ENCODE peak calls at places on chromosomes 7 and 10, in six cellular contexts. One of them, this sample, is unnamed.

GRCh38 chr7:50497068-50497642 is 47.0 kb upstream of the FIGNL1 start:
- DNase-seq in A549: no peak
- DNase-seq in MM.1S: no peak
- DNase-seq in IMR-90: peak; percentile 12
- DNase-seq in Panc1: no peak
- DNase-seq in NT2/D1: no peak
- DNase-seq in this sample: no peak

GRCh38 chr7:101402081-101402779 is 39.6 kb downstream of the COL26A1 start:
- DNase-seq in A549: peak; percentile 72
- DNase-seq in MM.1S: no peak
- DNase-seq in IMR-90: peak; percentile 17
- DNase-seq in Panc1: no peak
- DNase-seq in NT2/D1: peak; percentile 88
- DNase-seq in this sample: peak; percentile 88

GRCh38 chr7:30091431-30092386 is 43.1 kb upstream of the MTURN start:
- DNase-seq in A549: peak; percentile 8
- DNase-seq in MM.1S: no peak
- DNase-seq in IMR-90: peak; percentile 84
- DNase-seq in Panc1: no peak
- DNase-seq in NT2/D1: no peak
- DNase-seq in this sample: no peak

GRCh38 chr7:39733881-39734571 is 110.7 kb downstream of the RALA start:
- DNase-seq in A549: no peak
- DNase-seq in MM.1S: no peak
- DNase-seq in IMR-90: peak; percentile 93
- DNase-seq in Panc1: no peak
- DNase-seq in NT2/D1: peak; percentile 77
- DNase-seq in this sample: peak; percentile 42

GRCh38 chr7:139482662-139483466 is 609 bp downstream of the KLRG2 start:
- DNase-seq in A549: no peak
- DNase-seq in MM.1S: no peak
- DNase-seq in IMR-90: no peak
- DNase-seq in Panc1: no peak
- DNase-seq in NT2/D1: no peak
- DNase-seq in this sample: peak; percentile 43

GRCh38 chr7:12584940-12585339 is 14.4 kb downstream of the SCIN start:
- DNase-seq in A549: no peak
- DNase-seq in MM.1S: no peak
- DNase-seq in IMR-90: no peak
- DNase-seq in Panc1: no peak
- DNase-seq in NT2/D1: no peak
- DNase-seq in this sample: no peak

GRCh38 chr7:91295571-91295970 is 31.3 kb downstream of the FZD1 start:
- DNase-seq in A549: no peak
- DNase-seq in MM.1S: no peak
- DNase-seq in IMR-90: no peak
- DNase-seq in Panc1: no peak
- DNase-seq in NT2/D1: no peak
- DNase-seq in this sample: no peak

GRCh38 chr7:80711521-80711920 is 73.1 kb downstream of the CD36 start:
- DNase-seq in A549: no peak
- DNase-seq in MM.1S: no peak
- DNase-seq in IMR-90: peak; percentile 73
- DNase-seq in Panc1: no peak
- DNase-seq in NT2/D1: no peak
- DNase-seq in this sample: no peak

GRCh38 chr7:34281260-34281659 is 375.9 kb downstream of the BMPER start:
- DNase-seq in A549: no peak
- DNase-seq in MM.1S: no peak
- DNase-seq in IMR-90: no peak
- DNase-seq in Panc1: no peak
- DNase-seq in NT2/D1: no peak
- DNase-seq in this sample: no peak

GRCh38 chr7:116218747-116219146 is 8.4 kb downstream of the TES start:
- DNase-seq in A549: no peak
- DNase-seq in MM.1S: no peak
- DNase-seq in IMR-90: no peak
- DNase-seq in Panc1: no peak
- DNase-seq in NT2/D1: no peak
- DNase-seq in this sample: no peak

GRCh38 chr7:47379629-47380324 is 202.1 kb downstream of the TNS3 start:
- DNase-seq in A549: no peak
- DNase-seq in MM.1S: no peak
- DNase-seq in IMR-90: peak; percentile 75
- DNase-seq in Panc1: no peak
- DNase-seq in NT2/D1: no peak
- DNase-seq in this sample: peak; percentile 29

GRCh38 chr7:106521541-106521940 is 139.4 kb downstream of the CCDC71L start:
- DNase-seq in A549: no peak
- DNase-seq in MM.1S: no peak
- DNase-seq in IMR-90: no peak
- DNase-seq in Panc1: no peak
- DNase-seq in NT2/D1: no peak
- DNase-seq in this sample: no peak

GRCh38 chr7:157907091-157907490 is 570.3 kb downstream of the DNAJB6 start:
- DNase-seq in A549: no peak
- DNase-seq in MM.1S: no peak
- DNase-seq in IMR-90: no peak
- DNase-seq in Panc1: no peak
- DNase-seq in NT2/D1: no peak
- DNase-seq in this sample: no peak

GRCh38 chr10:118725784-118726507 is 28.8 kb downstream of the CACUL1 start:
- DNase-seq in A549: no peak
- DNase-seq in MM.1S: no peak
- DNase-seq in IMR-90: peak; percentile 59
- DNase-seq in Panc1: no peak
- DNase-seq in NT2/D1: no peak
- DNase-seq in this sample: no peak

GRCh38 chr10:103666109-103666508 is 172.6 kb downstream of the NEURL1 start:
- DNase-seq in A549: peak; percentile 79
- DNase-seq in MM.1S: no peak
- DNase-seq in IMR-90: peak; percentile 31
- DNase-seq in Panc1: no peak
- DNase-seq in NT2/D1: no peak
- DNase-seq in this sample: peak; percentile 55

GRCh38 chr7:121323515-121323914 is 5.3 kb upstream of the WNT16 start:
- DNase-seq in A549: no peak
- DNase-seq in MM.1S: no peak
- DNase-seq in IMR-90: no peak
- DNase-seq in Panc1: no peak
- DNase-seq in NT2/D1: no peak
- DNase-seq in this sample: no peak

GRCh38 chr7:135803143-135803542 is 54.5 kb upstream of the FAM180A start:
- DNase-seq in A549: no peak
- DNase-seq in MM.1S: no peak
- DNase-seq in IMR-90: no peak
- DNase-seq in Panc1: no peak
- DNase-seq in NT2/D1: no peak
- DNase-seq in this sample: no peak

GRCh38 chr10:109062371-109062770 is 860.9 kb downstream of the XPNPEP1 start:
- DNase-seq in A549: no peak
- DNase-seq in MM.1S: peak; percentile 76
- DNase-seq in IMR-90: peak; percentile 18
- DNase-seq in Panc1: no peak
- DNase-seq in NT2/D1: no peak
- DNase-seq in this sample: no peak

GRCh38 chr7:116218051-116218645 is 7.8 kb downstream of the TES start:
- DNase-seq in A549: no peak
- DNase-seq in MM.1S: no peak
- DNase-seq in IMR-90: peak; percentile 98
- DNase-seq in Panc1: no peak
- DNase-seq in NT2/D1: no peak
- DNase-seq in this sample: no peak

GRCh38 chr7:153381275-153382119 is 621.9 kb downstream of the ACTR3B start:
- DNase-seq in A549: peak; percentile 15
- DNase-seq in MM.1S: peak; percentile 38
- DNase-seq in IMR-90: no peak
- DNase-seq in Panc1: peak; percentile 20
- DNase-seq in NT2/D1: peak; percentile 51
- DNase-seq in this sample: peak; percentile 50

GRCh38 chr7:46759711-46760480 is 822.0 kb downstream of the TNS3 start:
- DNase-seq in A549: no peak
- DNase-seq in MM.1S: no peak
- DNase-seq in IMR-90: peak; percentile 38
- DNase-seq in Panc1: no peak
- DNase-seq in NT2/D1: no peak
- DNase-seq in this sample: no peak

GRCh38 chr7:12623885-12624498 is 53.5 kb downstream of the SCIN start:
- DNase-seq in A549: peak; percentile 21
- DNase-seq in MM.1S: peak; percentile 42
- DNase-seq in IMR-90: peak; percentile 31
- DNase-seq in Panc1: no peak
- DNase-seq in NT2/D1: peak; percentile 13
- DNase-seq in this sample: no peak

GRCh38 chr7:154987571-154987970 is 15.4 kb downstream of the PAXIP1 start:
- DNase-seq in A549: no peak
- DNase-seq in MM.1S: no peak
- DNase-seq in IMR-90: no peak
- DNase-seq in Panc1: no peak
- DNase-seq in NT2/D1: no peak
- DNase-seq in this sample: no peak

GRCh38 chr7:17109017-17109416 is 189.4 kb upstream of the AHR start:
- DNase-seq in A549: no peak
- DNase-seq in MM.1S: no peak
- DNase-seq in IMR-90: peak; percentile 80
- DNase-seq in Panc1: no peak
- DNase-seq in NT2/D1: no peak
- DNase-seq in this sample: no peak

GRCh38 chr7:135744938-135745701 is 3.5 kb downstream of the FAM180A start:
- DNase-seq in A549: no peak
- DNase-seq in MM.1S: no peak
- DNase-seq in IMR-90: peak; percentile 86
- DNase-seq in Panc1: no peak
- DNase-seq in NT2/D1: no peak
- DNase-seq in this sample: no peak

GRCh38 chr10:114401195-114401741 is 3.0 kb downstream of the AFAP1L2 start:
- DNase-seq in A549: no peak
- DNase-seq in MM.1S: no peak
- DNase-seq in IMR-90: peak; percentile 49
- DNase-seq in Panc1: no peak
- DNase-seq in NT2/D1: no peak
- DNase-seq in this sample: no peak

GRCh38 chr7:55555160-55555559 is 17.1 kb downstream of the VOPP1 start:
- DNase-seq in A549: no peak
- DNase-seq in MM.1S: no peak
- DNase-seq in IMR-90: no peak
- DNase-seq in Panc1: no peak
- DNase-seq in NT2/D1: no peak
- DNase-seq in this sample: no peak

GRCh38 chr7:28112056-28112455 is 68.5 kb downstream of the JAZF1 start:
- DNase-seq in A549: no peak
- DNase-seq in MM.1S: no peak
- DNase-seq in IMR-90: no peak
- DNase-seq in Panc1: no peak
- DNase-seq in NT2/D1: no peak
- DNase-seq in this sample: no peak

GRCh38 chr10:98314577-98315284 is 46.7 kb upstream of the LOXL4 start:
- DNase-seq in A549: no peak
- DNase-seq in MM.1S: no peak
- DNase-seq in IMR-90: no peak
- DNase-seq in Panc1: no peak
- DNase-seq in NT2/D1: no peak
- DNase-seq in this sample: no peak

GRCh38 chr7:94623820-94624219 is 32.1 kb downstream of the SGCE start:
- DNase-seq in A549: no peak
- DNase-seq in MM.1S: no peak
- DNase-seq in IMR-90: no peak
- DNase-seq in Panc1: no peak
- DNase-seq in NT2/D1: no peak
- DNase-seq in this sample: no peak

GRCh38 chr10:13087986-13088618 is 11.9 kb upstream of the OPTN start:
- DNase-seq in A549: peak; percentile 38
- DNase-seq in MM.1S: no peak
- DNase-seq in IMR-90: peak; percentile 90
- DNase-seq in Panc1: no peak
- DNase-seq in NT2/D1: no peak
- DNase-seq in this sample: no peak

DNA sequence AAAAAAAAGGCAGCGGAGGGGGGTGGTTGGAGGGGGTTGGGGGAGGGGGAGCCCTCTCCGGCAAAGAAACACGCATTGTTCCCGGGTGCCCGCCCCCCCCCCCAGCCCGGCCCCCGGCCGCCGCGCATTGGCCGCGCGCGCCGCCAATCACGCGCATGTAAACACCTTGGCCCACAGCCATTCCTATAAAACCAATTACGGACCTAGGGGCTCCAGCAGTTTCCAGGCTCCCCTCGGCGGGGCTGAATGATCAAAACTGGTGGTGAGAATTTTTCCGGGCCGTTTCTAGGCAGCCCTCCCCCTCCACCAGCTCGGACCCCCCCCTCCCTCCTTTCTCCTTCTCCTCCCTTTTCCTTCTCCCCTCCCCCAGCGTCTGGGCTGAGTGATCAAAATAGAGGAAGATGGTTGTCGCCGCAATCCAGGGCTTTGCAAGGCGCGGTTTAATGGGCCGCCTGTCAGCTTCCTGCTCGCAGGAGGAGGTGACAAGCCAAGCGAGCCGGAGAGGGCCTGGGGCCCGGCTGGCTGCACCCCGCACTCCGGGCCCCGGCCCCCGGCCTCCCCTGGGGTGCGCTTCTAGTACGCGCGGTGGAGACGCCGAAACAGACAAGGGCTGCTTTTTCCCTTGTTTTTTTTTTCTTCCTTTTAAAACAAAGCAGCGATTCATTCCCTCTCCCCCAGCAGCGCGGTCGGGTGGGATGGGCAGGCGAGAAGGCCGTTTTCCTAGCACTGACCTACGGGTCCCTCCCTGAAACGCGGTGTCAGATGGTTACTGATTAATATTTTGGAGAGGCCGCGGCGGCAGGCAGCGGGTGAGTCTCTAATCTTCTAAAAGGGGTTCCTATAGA is 432 bp upstream of the TNRC18 start:
- DNase-seq in A549: peak; percentile 80
- DNase-seq in MM.1S: peak; percentile 91
- DNase-seq in IMR-90: peak; percentile 99
- DNase-seq in Panc1: peak; percentile 95
- DNase-seq in NT2/D1: peak; percentile 99
- DNase-seq in this sample: peak; percentile 98
- H3K4me1 ChIP-seq in A549: peaks cover 21% of the 10 kb centered on the region
- H3K4me1 ChIP-seq in MM.1S: no peaks in the 10 kb centered on the region
- H3K4me1 ChIP-seq in IMR-90: no peaks in the 10 kb centered on the region
- H3K4me1 ChIP-seq in Panc1: no peaks in the 10 kb centered on the region
- H3K4me1 ChIP-seq in NT2/D1: peaks cover 18% of the 10 kb centered on the region
- H3K4me1 ChIP-seq in this sample: peaks cover 7% of the 10 kb centered on the region

GRCh38 chr10:44956717-44957706 is 2.6 kb upstream of the RASSF4 start:
- DNase-seq in A549: no peak
- DNase-seq in MM.1S: no peak
- DNase-seq in IMR-90: no peak
- DNase-seq in Panc1: no peak
- DNase-seq in NT2/D1: no peak
- DNase-seq in this sample: no peak
- H3K4me3 ChIP-seq in A549: no peak overlapping the region
- H3K4me3 ChIP-seq in MM.1S: no peak overlapping the region
- H3K4me3 ChIP-seq in IMR-90: no peak overlapping the region
- H3K4me3 ChIP-seq in Panc1: no peak overlapping the region
- H3K4me3 ChIP-seq in NT2/D1: no peak overlapping the region
- H3K4me3 ChIP-seq in this sample: no peak overlapping the region

GRCh38 chr7:4099651-4100050 is 582.4 kb upstream of the FOXK1 start:
- DNase-seq in A549: no peak
- DNase-seq in MM.1S: no peak
- DNase-seq in IMR-90: no peak
- DNase-seq in Panc1: no peak
- DNase-seq in NT2/D1: no peak
- DNase-seq in this sample: no peak
- H3K4me1 ChIP-seq in A549: no peaks in the 10 kb centered on the region
- H3K4me1 ChIP-seq in MM.1S: no peaks in the 10 kb centered on the region
- H3K4me1 ChIP-seq in IMR-90: no peaks in the 10 kb centered on the region
- H3K4me1 ChIP-seq in Panc1: no peaks in the 10 kb centered on the region
- H3K4me1 ChIP-seq in NT2/D1: peaks cover 8% of the 10 kb centered on the region
- H3K4me1 ChIP-seq in this sample: no peaks in the 10 kb centered on the region

GRCh38 chr7:2059964-2060700 is 172.6 kb downstream of the MAD1L1 start:
- DNase-seq in A549: no peak
- DNase-seq in MM.1S: no peak
- DNase-seq in IMR-90: no peak
- DNase-seq in Panc1: no peak
- DNase-seq in NT2/D1: no peak
- DNase-seq in this sample: no peak
- H3K4me3 ChIP-seq in A549: no peak overlapping the region
- H3K4me3 ChIP-seq in MM.1S: no peak overlapping the region
- H3K4me3 ChIP-seq in IMR-90: no peak overlapping the region
- H3K4me3 ChIP-seq in Panc1: no peak overlapping the region
- H3K4me3 ChIP-seq in NT2/D1: no peak overlapping the region
- H3K4me3 ChIP-seq in this sample: no peak overlapping the region

This sample was measured in HAP-1.